ENCODE peak calls at places on chromosomes 3 and 15, in six cellular contexts. C is iris pigment epithelial cell, O is hepatocyte, G is lower leg skin, F is amygdala, H is NCI-H2081. K is an unnamed sample.

GRCh38 chr3:12483364-12483763 is 916 bp upstream of the TSEN2 start:
- DNase-seq in C (peak; percentile 18), O (no peak), G (peak; percentile 54), F (no peak), H (no peak), K (no peak)

GRCh38 chr15:65980824-65981456 is 111.6 kb downstream of the RAB11A start:
- DNase-seq in C (peak; percentile 87), O (peak; percentile 81), G (no peak), F (peak; percentile 5), H (no peak), K (peak; percentile 27)

GRCh38 chr3:171967137-171967783 is 72.1 kb upstream of the FNDC3B start:
- DNase-seq in C (peak; percentile 85), O (peak; percentile 41), G (no peak), F (no peak), H (no peak), K (no peak)

GRCh38 chr3:196159952-196160804 is 51.0 kb downstream of the ZDHHC19 start:
- DNase-seq in C (peak; percentile 84), O (peak; percentile 48), G (no peak), F (no peak), H (no peak), K (peak; percentile 46)

GRCh38 chr3:33915796-33916589 is 117.6 kb downstream of the PDCD6IP start:
- DNase-seq in C (peak; percentile 23), O (no peak), G (no peak), F (peak; percentile 63), H (no peak), K (no peak)

GRCh38 chr3:71560665-71561064 is 22.9 kb downstream of the FOXP1 start:
- DNase-seq in C (peak; percentile 60), O (no peak), G (no peak), F (no peak), H (no peak), K (no peak)

GRCh38 chr3:139677341-139678155 is at the start of gene NMNAT3:
- DNase-seq in C (peak; percentile 56), O (peak; percentile 95), G (peak; percentile 95), F (peak; percentile 78), H (peak; percentile 97), K (peak; percentile 98)

GRCh38 chr15:95932676-95933075 is 397.8 kb upstream of the NR2F2 start:
- DNase-seq in C (peak; percentile 51), O (no peak), G (no peak), F (no peak), H (no peak), K (no peak)

GRCh38 chr15:80776420-80777045 is 2.6 kb upstream of the CEMIP start:
- DNase-seq in C (peak; percentile 84), O (peak; percentile 90), G (no peak), F (peak; percentile 67), H (peak; percentile 81), K (peak; percentile 68)

GRCh38 chr15:72113347-72114031 is 4.5 kb downstream of the MYO9A start:
- DNase-seq in C (peak; percentile 25), O (no peak), G (no peak), F (no peak), H (no peak), K (no peak)

GRCh38 chr3:149534671-149535394 is 60.3 kb downstream of the TM4SF4 start:
- DNase-seq in C (peak; percentile 74), O (no peak), G (no peak), F (no peak), H (peak; percentile 87), K (peak; percentile 33)

GRCh38 chr3:150421799-150422548 is 13.9 kb downstream of the TSC22D2 start:
- DNase-seq in C (peak; percentile 58), O (no peak), G (no peak), F (no peak), H (no peak), K (no peak)

GRCh38 chr3:140845878-140846277 is 95.8 kb upstream of the SLC25A36 start:
- DNase-seq in C (no peak), O (no peak), G (no peak), F (no peak), H (no peak), K (no peak)

GRCh38 chr15:77904436-77904821 is 173.1 kb downstream of the TBC1D2B start:
- DNase-seq in C (no peak), O (no peak), G (no peak), F (no peak), H (no peak), K (no peak)

GRCh38 chr3:118817748-118818165 is 216.9 kb downstream of the IGSF11 start:
- DNase-seq in C (peak; percentile 48), O (peak; percentile 83), G (no peak), F (peak; percentile 1), H (peak; percentile 33), K (peak; percentile 42)

GRCh38 chr15:40830884-40831283 is 2.4 kb upstream of the PPP1R14D start:
- DNase-seq in C (no peak), O (no peak), G (no peak), F (no peak), H (peak; percentile 85), K (peak; percentile 94)

GRCh38 chr15:32656091-32656860 is 14.8 kb downstream of the SCG5 start:
- DNase-seq in C (no peak), O (no peak), G (no peak), F (no peak), H (no peak), K (no peak)

GRCh38 chr15:67413770-67414429 is 107.0 kb upstream of the C15orf61 start:
- DNase-seq in C (peak; percentile 68), O (peak; percentile 57), G (no peak), F (no peak), H (no peak), K (no peak)

GRCh38 chr15:80250614-80251504 is 1.2 kb downstream of the CTXND1 start:
- DNase-seq in C (no peak), O (no peak), G (peak; percentile 50), F (no peak), H (no peak), K (no peak)

GRCh38 chr3:23944861-23945652 is at the start of gene NR1D2:
- DNase-seq in C (peak; percentile 82), O (peak; percentile 95), G (peak; percentile 97), F (peak; percentile 88), H (peak; percentile 80), K (peak; percentile 81)

GRCh38 chr3:134426660-134427181 is 52.5 kb upstream of the AMOTL2 start:
- DNase-seq in C (peak; percentile 46), O (no peak), G (no peak), F (no peak), H (no peak), K (no peak)

GRCh38 chr15:72236381-72237285 is 5.6 kb upstream of the PKM start:
- DNase-seq in C (no peak), O (no peak), G (peak; percentile 61), F (no peak), H (no peak), K (no peak)

GRCh38 chr3:61060421-61060861 is 190.8 kb downstream of the FHIT start:
- DNase-seq in C (no peak), O (peak; percentile 8), G (no peak), F (no peak), H (no peak), K (no peak)

GRCh38 chr3:65497846-65498245 is 540.9 kb downstream of the MAGI1 start:
- DNase-seq in C (no peak), O (no peak), G (no peak), F (peak; percentile 47), H (peak; percentile 81), K (no peak)

GRCh38 chr3:83523470-83524073 is 1435.2 kb upstream of the CADM2 start:
- DNase-seq in C (peak; percentile 52), O (peak; percentile 78), G (no peak), F (no peak), H (peak; percentile 49), K (peak; percentile 78)

GRCh38 chr3:150825916-150826377 is 63.0 kb upstream of the SIAH2 start:
- DNase-seq in C (no peak), O (no peak), G (no peak), F (no peak), H (no peak), K (no peak)

GRCh38 chr3:64207289-64208086 is 17.8 kb downstream of the PRICKLE2 start:
- DNase-seq in C (peak; percentile 55), O (peak; percentile 52), G (no peak), F (no peak), H (no peak), K (no peak)

GRCh38 chr3:40841131-40841530 is 316.4 kb downstream of the ZNF621 start:
- DNase-seq in C (no peak), O (no peak), G (no peak), F (no peak), H (no peak), K (no peak)

GRCh38 chr15:79185199-79185598 is 94.6 kb upstream of the RASGRF1 start:
- DNase-seq in C (peak; percentile 11), O (no peak), G (peak; percentile 69), F (peak; percentile 6), H (peak; percentile 13), K (peak; percentile 53)

GRCh38 chr15:77514635-77515421 is 94.1 kb downstream of the HMG20A start:
- DNase-seq in C (no peak), O (no peak), G (peak; percentile 77), F (no peak), H (no peak), K (peak; percentile 21)

GRCh38 chr3:35932995-35933394 is 293.7 kb downstream of the ARPP21 start:
- DNase-seq in C (peak; percentile 95), O (no peak), G (no peak), F (no peak), H (peak; percentile 7), K (peak; percentile 11)

GRCh38 chr15:67783303-67783702 is 42.0 kb upstream of the SKOR1 start:
- DNase-seq in C (no peak), O (no peak), G (no peak), F (no peak), H (no peak), K (no peak)

GRCh38 chr15:75186044-75186443 is 15.6 kb upstream of the C15orf39 start:
- DNase-seq in C (no peak), O (no peak), G (no peak), F (no peak), H (no peak), K (no peak)

GRCh38 chr3:110414851-110415250 is 656.8 kb upstream of the NECTIN3 start:
- DNase-seq in C (peak; percentile 91), O (no peak), G (no peak), F (no peak), H (no peak), K (no peak)

GRCh38 chr3:36923981-36924747 is 20.7 kb downstream of the TRANK1 start:
- DNase-seq in C (no peak), O (no peak), G (peak; percentile 54), F (no peak), H (no peak), K (no peak)

GRCh38 chr15:38073278-38073930 is 139.0 kb downstream of the TMCO5A start:
- DNase-seq in C (no peak), O (peak; percentile 28), G (peak; percentile 86), F (no peak), H (no peak), K (no peak)

GRCh38 chr15:92624401-92624991 is 31.1 kb downstream of the FAM174B start:
- DNase-seq in C (no peak), O (peak; percentile 37), G (peak; percentile 92), F (peak; percentile 68), H (no peak), K (peak; percentile 75)

K was measured in NCI-H1417.